ENCODE peak calls at places on chromosomes 6 and 20, in four cellular contexts. One of them, this sample, is unnamed.

GRCh38 chr6:41366150-41366549 is 30.7 kb downstream of the NCR2 start:
- DNase-seq in tibial artery: no peak
- DNase-seq in activated CD4-positive, CD25-positive, alpha-beta regulatory T cell treated with anti-CD3 and anti-CD28 coated beads, Interleukin-2, amount 50 U/mL, for 16 hours: no peak
- DNase-seq in left ventricle myocardium inferior: no peak
- DNase-seq in this sample: no peak

GRCh38 chr6:15507221-15507620 is 155.6 kb downstream of the DTNBP1 start:
- DNase-seq in left ventricle myocardium inferior: no peak
- DNase-seq in activated CD4-positive, CD25-positive, alpha-beta regulatory T cell treated with anti-CD3 and anti-CD28 coated beads, Interleukin-2, amount 50 U/mL, for 16 hours: no peak
- DNase-seq in tibial artery: no peak
- DNase-seq in this sample: no peak

GRCh38 chr6:70385931-70386330 is 27.4 kb upstream of the FAM135A start:
- DNase-seq in activated CD4-positive, CD25-positive, alpha-beta regulatory T cell treated with anti-CD3 and anti-CD28 coated beads, Interleukin-2, amount 50 U/mL, for 16 hours: no peak
- DNase-seq in left ventricle myocardium inferior: no peak
- DNase-seq in tibial artery: no peak
- DNase-seq in this sample: no peak

GRCh38 chr6:11241793-11242201 is 9.3 kb upstream of the NEDD9 start:
- DNase-seq in left ventricle myocardium inferior: peak; percentile 36
- DNase-seq in tibial artery: peak; percentile 81
- DNase-seq in activated CD4-positive, CD25-positive, alpha-beta regulatory T cell treated with anti-CD3 and anti-CD28 coated beads, Interleukin-2, amount 50 U/mL, for 16 hours: no peak
- DNase-seq in this sample: no peak

GRCh38 chr6:41502607-41503434 is 43.4 kb upstream of the FOXP4 start:
- DNase-seq in tibial artery: peak; percentile 49
- DNase-seq in activated CD4-positive, CD25-positive, alpha-beta regulatory T cell treated with anti-CD3 and anti-CD28 coated beads, Interleukin-2, amount 50 U/mL, for 16 hours: no peak
- DNase-seq in left ventricle myocardium inferior: peak; percentile 15
- DNase-seq in this sample: no peak

GRCh38 chr6:134680433-134680832 is 269.5 kb downstream of the ALDH8A1 start:
- DNase-seq in tibial artery: no peak
- DNase-seq in left ventricle myocardium inferior: no peak
- DNase-seq in activated CD4-positive, CD25-positive, alpha-beta regulatory T cell treated with anti-CD3 and anti-CD28 coated beads, Interleukin-2, amount 50 U/mL, for 16 hours: no peak
- DNase-seq in this sample: no peak

GRCh38 chr6:131652472-131652871 is 15.4 kb downstream of the ENPP3 start:
- DNase-seq in left ventricle myocardium inferior: no peak
- DNase-seq in activated CD4-positive, CD25-positive, alpha-beta regulatory T cell treated with anti-CD3 and anti-CD28 coated beads, Interleukin-2, amount 50 U/mL, for 16 hours: no peak
- DNase-seq in tibial artery: no peak
- DNase-seq in this sample: no peak

GRCh38 chr6:77880501-77880900 is 227.7 kb downstream of the MEI4 start:
- DNase-seq in activated CD4-positive, CD25-positive, alpha-beta regulatory T cell treated with anti-CD3 and anti-CD28 coated beads, Interleukin-2, amount 50 U/mL, for 16 hours: no peak
- DNase-seq in left ventricle myocardium inferior: no peak
- DNase-seq in tibial artery: no peak
- DNase-seq in this sample: no peak

GRCh38 chr20:23655551-23656211 is 17.9 kb upstream of the CST3 start:
- DNase-seq in tibial artery: peak; percentile 69
- DNase-seq in left ventricle myocardium inferior: peak; percentile 61
- DNase-seq in activated CD4-positive, CD25-positive, alpha-beta regulatory T cell treated with anti-CD3 and anti-CD28 coated beads, Interleukin-2, amount 50 U/mL, for 16 hours: no peak
- DNase-seq in this sample: no peak

GRCh38 chr20:12455152-12455551 is 537.5 kb downstream of the BTBD3 start:
- DNase-seq in activated CD4-positive, CD25-positive, alpha-beta regulatory T cell treated with anti-CD3 and anti-CD28 coated beads, Interleukin-2, amount 50 U/mL, for 16 hours: no peak
- DNase-seq in tibial artery: no peak
- DNase-seq in left ventricle myocardium inferior: no peak
- DNase-seq in this sample: no peak

GRCh38 chr6:34157236-34157830 is 11.4 kb upstream of the GRM4 start:
- DNase-seq in left ventricle myocardium inferior: no peak
- DNase-seq in activated CD4-positive, CD25-positive, alpha-beta regulatory T cell treated with anti-CD3 and anti-CD28 coated beads, Interleukin-2, amount 50 U/mL, for 16 hours: no peak
- DNase-seq in tibial artery: no peak
- DNase-seq in this sample: no peak

GRCh38 chr6:104572901-104573300 is 286.8 kb downstream of the HACE1 start:
- DNase-seq in tibial artery: no peak
- DNase-seq in left ventricle myocardium inferior: no peak
- DNase-seq in activated CD4-positive, CD25-positive, alpha-beta regulatory T cell treated with anti-CD3 and anti-CD28 coated beads, Interleukin-2, amount 50 U/mL, for 16 hours: no peak
- DNase-seq in this sample: no peak

GRCh38 chr20:31691646-31692275 is 30.9 kb downstream of the BCL2L1 start:
- DNase-seq in left ventricle myocardium inferior: no peak
- DNase-seq in tibial artery: no peak
- DNase-seq in activated CD4-positive, CD25-positive, alpha-beta regulatory T cell treated with anti-CD3 and anti-CD28 coated beads, Interleukin-2, amount 50 U/mL, for 16 hours: no peak
- DNase-seq in this sample: no peak

GRCh38 chr6:14621518-14621917 is 503.9 kb downstream of the CD83 start:
- DNase-seq in left ventricle myocardium inferior: no peak
- DNase-seq in activated CD4-positive, CD25-positive, alpha-beta regulatory T cell treated with anti-CD3 and anti-CD28 coated beads, Interleukin-2, amount 50 U/mL, for 16 hours: no peak
- DNase-seq in tibial artery: no peak
- DNase-seq in this sample: no peak

GRCh38 chr20:23314714-23315498 is 35.7 kb upstream of the NXT1 start:
- DNase-seq in tibial artery: peak; percentile 73
- DNase-seq in activated CD4-positive, CD25-positive, alpha-beta regulatory T cell treated with anti-CD3 and anti-CD28 coated beads, Interleukin-2, amount 50 U/mL, for 16 hours: no peak
- DNase-seq in left ventricle myocardium inferior: peak; percentile 45
- DNase-seq in this sample: no peak

GRCh38 chr6:36829919-36830544 is 9.2 kb downstream of the CPNE5 start:
- DNase-seq in tibial artery: peak; percentile 73
- DNase-seq in activated CD4-positive, CD25-positive, alpha-beta regulatory T cell treated with anti-CD3 and anti-CD28 coated beads, Interleukin-2, amount 50 U/mL, for 16 hours: no peak
- DNase-seq in left ventricle myocardium inferior: peak; percentile 84
- DNase-seq in this sample: no peak

GRCh38 chr20:43559588-43559987 is 761 bp downstream of the SGK2 start:
- DNase-seq in left ventricle myocardium inferior: no peak
- DNase-seq in activated CD4-positive, CD25-positive, alpha-beta regulatory T cell treated with anti-CD3 and anti-CD28 coated beads, Interleukin-2, amount 50 U/mL, for 16 hours: no peak
- DNase-seq in tibial artery: no peak
- DNase-seq in this sample: no peak

GRCh38 chr6:144550392-144550791 is 265.3 kb downstream of the UTRN start:
- DNase-seq in left ventricle myocardium inferior: no peak
- DNase-seq in activated CD4-positive, CD25-positive, alpha-beta regulatory T cell treated with anti-CD3 and anti-CD28 coated beads, Interleukin-2, amount 50 U/mL, for 16 hours: no peak
- DNase-seq in tibial artery: no peak
- DNase-seq in this sample: no peak

GRCh38 chr6:136764522-136764993 is 27.7 kb downstream of the MAP3K5 start:
- DNase-seq in tibial artery: no peak
- DNase-seq in activated CD4-positive, CD25-positive, alpha-beta regulatory T cell treated with anti-CD3 and anti-CD28 coated beads, Interleukin-2, amount 50 U/mL, for 16 hours: no peak
- DNase-seq in left ventricle myocardium inferior: no peak
- DNase-seq in this sample: no peak

GRCh38 chr6:118744261-118744941 is 93.0 kb upstream of the CEP85L start:
- DNase-seq in activated CD4-positive, CD25-positive, alpha-beta regulatory T cell treated with anti-CD3 and anti-CD28 coated beads, Interleukin-2, amount 50 U/mL, for 16 hours: no peak
- DNase-seq in tibial artery: no peak
- DNase-seq in left ventricle myocardium inferior: no peak
- DNase-seq in this sample: no peak

GRCh38 chr6:14804444-14805210 is 441.2 kb upstream of the JARID2 start:
- DNase-seq in activated CD4-positive, CD25-positive, alpha-beta regulatory T cell treated with anti-CD3 and anti-CD28 coated beads, Interleukin-2, amount 50 U/mL, for 16 hours: no peak
- DNase-seq in tibial artery: peak; percentile 42
- DNase-seq in left ventricle myocardium inferior: peak; percentile 89
- DNase-seq in this sample: no peak

GRCh38 chr6:43278524-43279078 is 19.5 kb upstream of the SLC22A7 start:
- DNase-seq in left ventricle myocardium inferior: no peak
- DNase-seq in tibial artery: no peak
- DNase-seq in activated CD4-positive, CD25-positive, alpha-beta regulatory T cell treated with anti-CD3 and anti-CD28 coated beads, Interleukin-2, amount 50 U/mL, for 16 hours: no peak
- DNase-seq in this sample: no peak

GRCh38 chr6:155177369-155177961 is 86.3 kb upstream of the CLDN20 start:
- DNase-seq in tibial artery: no peak
- DNase-seq in left ventricle myocardium inferior: no peak
- DNase-seq in activated CD4-positive, CD25-positive, alpha-beta regulatory T cell treated with anti-CD3 and anti-CD28 coated beads, Interleukin-2, amount 50 U/mL, for 16 hours: peak; percentile 18
- DNase-seq in this sample: peak; percentile 47

GRCh38 chr20:34709044-34709835 is 5.1 kb downstream of the TP53INP2 start:
- DNase-seq in left ventricle myocardium inferior: peak; percentile 89
- DNase-seq in tibial artery: peak; percentile 80
- DNase-seq in activated CD4-positive, CD25-positive, alpha-beta regulatory T cell treated with anti-CD3 and anti-CD28 coated beads, Interleukin-2, amount 50 U/mL, for 16 hours: peak; percentile 52
- DNase-seq in this sample: peak; percentile 83

GRCh38 chr20:34065260-34065659 is 46.8 kb downstream of the EIF2S2 start:
- DNase-seq in activated CD4-positive, CD25-positive, alpha-beta regulatory T cell treated with anti-CD3 and anti-CD28 coated beads, Interleukin-2, amount 50 U/mL, for 16 hours: no peak
- DNase-seq in tibial artery: no peak
- DNase-seq in left ventricle myocardium inferior: no peak
- DNase-seq in this sample: no peak

GRCh38 chr6:111651185-111652034 is 45.7 kb upstream of the TRAF3IP2 start:
- DNase-seq in tibial artery: no peak
- DNase-seq in activated CD4-positive, CD25-positive, alpha-beta regulatory T cell treated with anti-CD3 and anti-CD28 coated beads, Interleukin-2, amount 50 U/mL, for 16 hours: no peak
- DNase-seq in left ventricle myocardium inferior: no peak
- DNase-seq in this sample: no peak

GRCh38 chr6:165049362-165049761 is 260.0 kb downstream of the C6orf118 start:
- DNase-seq in tibial artery: no peak
- DNase-seq in left ventricle myocardium inferior: no peak
- DNase-seq in activated CD4-positive, CD25-positive, alpha-beta regulatory T cell treated with anti-CD3 and anti-CD28 coated beads, Interleukin-2, amount 50 U/mL, for 16 hours: no peak
- DNase-seq in this sample: peak; percentile 6

GRCh38 chr20:23568320-23569011 is at the start of gene CST9L:
- DNase-seq in left ventricle myocardium inferior: no peak
- DNase-seq in tibial artery: no peak
- DNase-seq in activated CD4-positive, CD25-positive, alpha-beta regulatory T cell treated with anti-CD3 and anti-CD28 coated beads, Interleukin-2, amount 50 U/mL, for 16 hours: no peak
- DNase-seq in this sample: no peak

GRCh38 chr20:21265457-21266190 is 37.5 kb upstream of the XRN2 start:
- DNase-seq in left ventricle myocardium inferior: no peak
- DNase-seq in activated CD4-positive, CD25-positive, alpha-beta regulatory T cell treated with anti-CD3 and anti-CD28 coated beads, Interleukin-2, amount 50 U/mL, for 16 hours: no peak
- DNase-seq in tibial artery: no peak
- DNase-seq in this sample: no peak

GRCh38 chr20:47677314-47678129 is 107.8 kb downstream of the SULF2 start:
- DNase-seq in tibial artery: no peak
- DNase-seq in left ventricle myocardium inferior: peak; percentile 38
- DNase-seq in activated CD4-positive, CD25-positive, alpha-beta regulatory T cell treated with anti-CD3 and anti-CD28 coated beads, Interleukin-2, amount 50 U/mL, for 16 hours: peak; percentile 11
- DNase-seq in this sample: peak; percentile 30

GRCh38 chr20:6083926-6084325 is 30.1 kb upstream of the LRRN4 start:
- DNase-seq in tibial artery: no peak
- DNase-seq in activated CD4-positive, CD25-positive, alpha-beta regulatory T cell treated with anti-CD3 and anti-CD28 coated beads, Interleukin-2, amount 50 U/mL, for 16 hours: no peak
- DNase-seq in left ventricle myocardium inferior: no peak
- DNase-seq in this sample: no peak

GRCh38 chr20:48635791-48636267 is 192.0 kb downstream of the PREX1 start:
- DNase-seq in activated CD4-positive, CD25-positive, alpha-beta regulatory T cell treated with anti-CD3 and anti-CD28 coated beads, Interleukin-2, amount 50 U/mL, for 16 hours: peak; percentile 32
- DNase-seq in tibial artery: no peak
- DNase-seq in left ventricle myocardium inferior: peak; percentile 54
- DNase-seq in this sample: peak; percentile 34

GRCh38 chr6:43740321-43740960 is 29.6 kb upstream of the VEGFA start:
- DNase-seq in left ventricle myocardium inferior: no peak
- DNase-seq in tibial artery: no peak
- DNase-seq in activated CD4-positive, CD25-positive, alpha-beta regulatory T cell treated with anti-CD3 and anti-CD28 coated beads, Interleukin-2, amount 50 U/mL, for 16 hours: no peak
- DNase-seq in this sample: no peak

GRCh38 chr6:85672623-85673022 is 29.9 kb upstream of the SYNCRIP start:
- DNase-seq in tibial artery: no peak
- DNase-seq in left ventricle myocardium inferior: no peak
- DNase-seq in activated CD4-positive, CD25-positive, alpha-beta regulatory T cell treated with anti-CD3 and anti-CD28 coated beads, Interleukin-2, amount 50 U/mL, for 16 hours: no peak
- DNase-seq in this sample: no peak

GRCh38 chr6:115514656-115515055 is 546.0 kb downstream of the FRK start:
- DNase-seq in left ventricle myocardium inferior: no peak
- DNase-seq in tibial artery: no peak
- DNase-seq in activated CD4-positive, CD25-positive, alpha-beta regulatory T cell treated with anti-CD3 and anti-CD28 coated beads, Interleukin-2, amount 50 U/mL, for 16 hours: no peak
- DNase-seq in this sample: no peak

GRCh38 chr6:41591859-41592502 is 45.8 kb downstream of the FOXP4 start:
- DNase-seq in left ventricle myocardium inferior: peak; percentile 64
- DNase-seq in activated CD4-positive, CD25-positive, alpha-beta regulatory T cell treated with anti-CD3 and anti-CD28 coated beads, Interleukin-2, amount 50 U/mL, for 16 hours: peak; percentile 62
- DNase-seq in tibial artery: peak; percentile 72
- DNase-seq in this sample: peak; percentile 65

This sample was measured in NCI-H460.